ENCODE peak calls at places on chromosomes 5 and 9, in seven cellular contexts. One of them, this sample, is unnamed.

GRCh38 chr9:123926986-123927385 is 2.9 kb downstream of the DENND1A start:
- DNase-seq in fibroblast of mammary gland: no peak
- DNase-seq in tibial artery: no peak
- DNase-seq in cardiac muscle cell: no peak
- DNase-seq in Peyer's patch: no peak
- DNase-seq in A549: no peak
- DNase-seq in H7: no peak
- DNase-seq in this sample: no peak

GRCh38 chr5:61575103-61575502 is 243.0 kb downstream of the ZSWIM6 start:
- DNase-seq in fibroblast of mammary gland: peak; percentile 78
- DNase-seq in tibial artery: no peak
- DNase-seq in cardiac muscle cell: no peak
- DNase-seq in Peyer's patch: no peak
- DNase-seq in A549: no peak
- DNase-seq in H7: no peak
- DNase-seq in this sample: peak; percentile 4

GRCh38 chr5:180618830-180619562 is 27.7 kb upstream of the SCGB3A1 start:
- DNase-seq in fibroblast of mammary gland: peak; percentile 47
- DNase-seq in tibial artery: no peak
- DNase-seq in cardiac muscle cell: peak; percentile 73
- DNase-seq in Peyer's patch: no peak
- DNase-seq in A549: peak; percentile 81
- DNase-seq in H7: peak; percentile 98
- DNase-seq in this sample: peak; percentile 62

GRCh38 chr9:72315510-72316287 is 49.3 kb downstream of the ZFAND5 start:
- DNase-seq in fibroblast of mammary gland: peak; percentile 82
- DNase-seq in tibial artery: peak; percentile 55
- DNase-seq in cardiac muscle cell: no peak
- DNase-seq in Peyer's patch: peak; percentile 48
- DNase-seq in A549: peak; percentile 40
- DNase-seq in H7: peak; percentile 25
- DNase-seq in this sample: peak; percentile 41

GRCh38 chr5:163350083-163350482 is 87.3 kb upstream of the CCNG1 start:
- DNase-seq in fibroblast of mammary gland: peak; percentile 48
- DNase-seq in tibial artery: no peak
- DNase-seq in cardiac muscle cell: no peak
- DNase-seq in Peyer's patch: no peak
- DNase-seq in A549: peak; percentile 10
- DNase-seq in H7: peak; percentile 23
- DNase-seq in this sample: no peak

GRCh38 chr9:20238921-20239320 is 383.4 kb downstream of the MLLT3 start:
- DNase-seq in fibroblast of mammary gland: peak; percentile 47
- DNase-seq in tibial artery: no peak
- DNase-seq in cardiac muscle cell: no peak
- DNase-seq in Peyer's patch: no peak
- DNase-seq in A549: no peak
- DNase-seq in H7: no peak
- DNase-seq in this sample: no peak

GRCh38 chr5:23588841-23589240 is 81.4 kb downstream of the PRDM9 start:
- DNase-seq in fibroblast of mammary gland: no peak
- DNase-seq in tibial artery: no peak
- DNase-seq in cardiac muscle cell: no peak
- DNase-seq in Peyer's patch: no peak
- DNase-seq in A549: no peak
- DNase-seq in H7: no peak
- DNase-seq in this sample: no peak

GRCh38 chr9:108087781-108088180 is 598.2 kb upstream of the KLF4 start:
- DNase-seq in fibroblast of mammary gland: no peak
- DNase-seq in tibial artery: no peak
- DNase-seq in cardiac muscle cell: no peak
- DNase-seq in Peyer's patch: no peak
- DNase-seq in A549: no peak
- DNase-seq in H7: no peak
- DNase-seq in this sample: no peak

GRCh38 chr9:112439825-112440224 is 46.8 kb upstream of the KIAA1958 start:
- DNase-seq in fibroblast of mammary gland: no peak
- DNase-seq in tibial artery: no peak
- DNase-seq in cardiac muscle cell: no peak
- DNase-seq in Peyer's patch: no peak
- DNase-seq in A549: no peak
- DNase-seq in H7: no peak
- DNase-seq in this sample: no peak

GRCh38 chr5:38207343-38207742 is 51.0 kb upstream of the EGFLAM start:
- DNase-seq in fibroblast of mammary gland: peak; percentile 11
- DNase-seq in tibial artery: no peak
- DNase-seq in cardiac muscle cell: no peak
- DNase-seq in Peyer's patch: no peak
- DNase-seq in A549: no peak
- DNase-seq in H7: peak; percentile 23
- DNase-seq in this sample: no peak

GRCh38 chr5:55063220-55063863 is 39.1 kb upstream of the GZMA start:
- DNase-seq in fibroblast of mammary gland: peak; percentile 41
- DNase-seq in tibial artery: no peak
- DNase-seq in cardiac muscle cell: no peak
- DNase-seq in Peyer's patch: no peak
- DNase-seq in A549: no peak
- DNase-seq in H7: no peak
- DNase-seq in this sample: no peak

GRCh38 chr5:55063899-55064298 is 38.5 kb upstream of the GZMA start:
- DNase-seq in fibroblast of mammary gland: no peak
- DNase-seq in tibial artery: no peak
- DNase-seq in cardiac muscle cell: no peak
- DNase-seq in Peyer's patch: no peak
- DNase-seq in A549: no peak
- DNase-seq in H7: no peak
- DNase-seq in this sample: no peak

GRCh38 chr5:55066278-55066677 is 36.2 kb upstream of the GZMA start:
- DNase-seq in fibroblast of mammary gland: no peak
- DNase-seq in tibial artery: no peak
- DNase-seq in cardiac muscle cell: no peak
- DNase-seq in Peyer's patch: no peak
- DNase-seq in A549: no peak
- DNase-seq in H7: no peak
- DNase-seq in this sample: no peak

GRCh38 chr5:55064523-55064922 is 37.9 kb upstream of the GZMA start:
- DNase-seq in fibroblast of mammary gland: no peak
- DNase-seq in tibial artery: no peak
- DNase-seq in cardiac muscle cell: no peak
- DNase-seq in Peyer's patch: no peak
- DNase-seq in A549: no peak
- DNase-seq in H7: no peak
- DNase-seq in this sample: no peak

GRCh38 chr5:55062039-55062779 is 38.2 kb downstream of the GZMK start:
- DNase-seq in fibroblast of mammary gland: no peak
- DNase-seq in tibial artery: no peak
- DNase-seq in cardiac muscle cell: no peak
- DNase-seq in Peyer's patch: peak; percentile 56
- DNase-seq in A549: no peak
- DNase-seq in H7: no peak
- DNase-seq in this sample: no peak
- H3K4me3 ChIP-seq in fibroblast of mammary gland: no peak overlapping the region
- H3K4me3 ChIP-seq in tibial artery: no peak overlapping the region
- H3K4me3 ChIP-seq in cardiac muscle cell: no peak overlapping the region
- H3K4me3 ChIP-seq in Peyer's patch: peak overlapping the region; percentile 26
- H3K4me3 ChIP-seq in A549: no peak overlapping the region
- H3K4me3 ChIP-seq in H7: no peak overlapping the region
- H3K4me3 ChIP-seq in this sample: no peak overlapping the region

DNA sequence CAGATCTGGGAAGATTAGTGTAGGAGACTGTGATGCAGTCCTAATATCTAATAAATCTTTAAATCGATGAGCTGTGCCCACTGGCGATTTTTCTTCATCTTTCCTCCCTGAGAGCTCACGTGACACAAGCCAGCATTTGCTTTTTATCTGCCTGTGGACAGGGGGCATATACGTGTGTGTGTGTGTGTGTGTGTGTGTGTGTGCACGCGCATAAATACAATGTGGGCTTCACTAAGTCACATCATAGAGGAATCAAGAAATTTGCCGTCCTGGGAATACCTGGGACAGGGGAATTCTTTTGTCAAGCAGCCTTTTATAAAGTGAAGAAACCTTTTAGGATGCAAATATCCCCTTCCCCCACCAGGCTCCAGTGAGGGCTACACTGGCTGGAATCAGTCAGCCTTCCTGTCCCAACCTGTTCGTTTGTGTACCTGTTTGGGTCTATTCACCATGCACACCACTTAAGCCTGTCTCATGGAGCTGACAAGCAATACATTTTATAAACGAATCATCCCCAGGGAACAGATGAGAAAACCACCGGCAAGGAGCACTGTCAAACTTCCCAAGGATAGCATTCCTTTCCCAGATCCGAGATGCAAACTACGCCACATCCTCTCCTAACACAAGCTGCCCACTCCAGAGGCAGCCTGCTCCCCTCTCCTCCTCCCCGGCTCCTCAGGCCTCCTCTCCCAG is 2.7 kb downstream of the EPB41L4B start:
- DNase-seq in fibroblast of mammary gland: no peak
- DNase-seq in tibial artery: no peak
- DNase-seq in cardiac muscle cell: no peak
- DNase-seq in Peyer's patch: no peak
- DNase-seq in A549: no peak
- DNase-seq in H7: peak; percentile 71
- DNase-seq in this sample: no peak
- H3K4me3 ChIP-seq in fibroblast of mammary gland: no peak overlapping the region
- H3K4me3 ChIP-seq in tibial artery: no peak overlapping the region
- H3K4me3 ChIP-seq in cardiac muscle cell: no peak overlapping the region
- H3K4me3 ChIP-seq in Peyer's patch: peak overlapping the region; percentile 76
- H3K4me3 ChIP-seq in A549: no peak overlapping the region
- H3K4me3 ChIP-seq in H7: peak overlapping the region; percentile 1
- H3K4me3 ChIP-seq in this sample: no peak overlapping the region

GRCh38 chr9:130128782-130129424 is 43.3 kb upstream of the NCS1 start:
- DNase-seq in fibroblast of mammary gland: peak; percentile 93
- DNase-seq in tibial artery: peak; percentile 65
- DNase-seq in cardiac muscle cell: peak; percentile 70
- DNase-seq in Peyer's patch: peak; percentile 82
- DNase-seq in A549: no peak
- DNase-seq in H7: no peak
- DNase-seq in this sample: no peak
- H3K4me3 ChIP-seq in fibroblast of mammary gland: no peak overlapping the region
- H3K4me3 ChIP-seq in tibial artery: no peak overlapping the region
- H3K4me3 ChIP-seq in cardiac muscle cell: no peak overlapping the region
- H3K4me3 ChIP-seq in Peyer's patch: no peak overlapping the region
- H3K4me3 ChIP-seq in A549: no peak overlapping the region
- H3K4me3 ChIP-seq in H7: no peak overlapping the region
- H3K4me3 ChIP-seq in this sample: no peak overlapping the region

GRCh38 chr9:34611251-34611810 is 566 bp downstream of the RPP25L start:
- DNase-seq in fibroblast of mammary gland: no peak
- DNase-seq in tibial artery: no peak
- DNase-seq in cardiac muscle cell: no peak
- DNase-seq in Peyer's patch: no peak
- DNase-seq in A549: no peak
- DNase-seq in H7: peak; percentile 62
- DNase-seq in this sample: no peak
- H3K4me3 ChIP-seq in fibroblast of mammary gland: peak overlapping the region; percentile 88
- H3K4me3 ChIP-seq in tibial artery: peak overlapping the region; percentile 63
- H3K4me3 ChIP-seq in cardiac muscle cell: peak overlapping the region; percentile 58
- H3K4me3 ChIP-seq in Peyer's patch: peak overlapping the region; percentile 82
- H3K4me3 ChIP-seq in A549: peak overlapping the region; percentile 75
- H3K4me3 ChIP-seq in H7: peak overlapping the region; percentile 79
- H3K4me3 ChIP-seq in this sample: peak overlapping the region; percentile 73

GRCh38 chr9:32545884-32546283 is 6.2 kb upstream of the SMIM27 start:
- DNase-seq in fibroblast of mammary gland: no peak
- DNase-seq in tibial artery: no peak
- DNase-seq in cardiac muscle cell: no peak
- DNase-seq in Peyer's patch: no peak
- DNase-seq in A549: no peak
- DNase-seq in H7: no peak
- DNase-seq in this sample: no peak

DNA sequence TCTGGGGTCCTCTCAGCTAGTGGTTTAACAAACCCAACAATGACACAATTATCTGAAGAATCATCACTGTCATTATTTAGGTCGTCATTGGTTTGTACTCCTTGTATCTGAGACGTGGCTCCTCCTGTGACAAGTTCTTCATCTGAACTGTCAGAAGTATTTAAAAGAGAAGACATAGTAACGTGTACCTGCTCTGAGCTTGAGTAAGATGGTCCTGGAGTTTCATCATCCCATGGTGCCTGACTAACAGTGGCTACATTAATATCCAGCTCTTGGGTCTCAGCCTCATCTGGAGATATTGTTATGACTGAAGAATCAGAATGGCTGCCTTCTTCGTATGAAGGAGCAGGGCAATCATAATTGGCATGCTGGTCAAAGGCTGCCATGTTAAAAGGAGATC is 9.1 kb upstream of the SMIM27 start:
- DNase-seq in fibroblast of mammary gland: no peak
- DNase-seq in tibial artery: no peak
- DNase-seq in cardiac muscle cell: no peak
- DNase-seq in Peyer's patch: no peak
- DNase-seq in A549: no peak
- DNase-seq in H7: no peak
- DNase-seq in this sample: no peak
- H3K4me3 ChIP-seq in fibroblast of mammary gland: no peak overlapping the region
- H3K4me3 ChIP-seq in tibial artery: no peak overlapping the region
- H3K4me3 ChIP-seq in cardiac muscle cell: no peak overlapping the region
- H3K4me3 ChIP-seq in Peyer's patch: no peak overlapping the region
- H3K4me3 ChIP-seq in A549: no peak overlapping the region
- H3K4me3 ChIP-seq in H7: no peak overlapping the region
- H3K4me3 ChIP-seq in this sample: no peak overlapping the region